ENCODE peak calls at places on chromosomes 4 and X, in five cellular contexts. One of them, this sample, is unnamed.
A peak's percentile ranks its signal among the peaks of the same experiment; 100 is the strongest.

GRCh38 chr4:101475246-101475645 is 127.9 kb upstream of the PPP3CA start:
- DNase-seq in K562: no peak
- DNase-seq in IMR-90: no peak
- DNase-seq in A549: no peak
- DNase-seq in SK-N-SH: no peak
- DNase-seq in this sample: no peak

GRCh38 chr4:72318771-72319170 is 250.2 kb downstream of the ADAMTS3 start:
- DNase-seq in SK-N-SH: no peak
- DNase-seq in IMR-90: no peak
- DNase-seq in A549: no peak
- DNase-seq in K562: no peak
- DNase-seq in this sample: no peak

GRCh38 chr4:173328236-173328901 is 5.8 kb downstream of the HMGB2 start:
- DNase-seq in A549: no peak
- DNase-seq in K562: no peak
- DNase-seq in SK-N-SH: no peak
- DNase-seq in IMR-90: peak; percentile 7
- DNase-seq in this sample: no peak

GRCh38 chrX:96383428-96383827 is 301.2 kb upstream of the DIAPH2 start:
- DNase-seq in A549: no peak
- DNase-seq in SK-N-SH: no peak
- DNase-seq in K562: no peak
- DNase-seq in IMR-90: no peak
- DNase-seq in this sample: no peak

GRCh38 chr4:14196141-14196540 is 568.6 kb upstream of the BOD1L1 start:
- DNase-seq in K562: no peak
- DNase-seq in IMR-90: peak; percentile 69
- DNase-seq in A549: no peak
- DNase-seq in SK-N-SH: no peak
- DNase-seq in this sample: no peak

GRCh38 chrX:100413231-100413630 is 3.2 kb upstream of the PCDH19 start:
- DNase-seq in SK-N-SH: peak; percentile 63
- DNase-seq in K562: peak; percentile 40
- DNase-seq in A549: peak; percentile 33
- DNase-seq in IMR-90: peak; percentile 48
- DNase-seq in this sample: peak; percentile 2

GRCh38 chr4:143625632-143626031 is 74.8 kb downstream of the FREM3 start:
- DNase-seq in K562: no peak
- DNase-seq in SK-N-SH: no peak
- DNase-seq in A549: no peak
- DNase-seq in IMR-90: no peak
- DNase-seq in this sample: no peak

GRCh38 chrX:9701790-9702189 is 63.9 kb downstream of the GPR143 start:
- DNase-seq in K562: no peak
- DNase-seq in A549: no peak
- DNase-seq in IMR-90: no peak
- DNase-seq in SK-N-SH: no peak
- DNase-seq in this sample: no peak

GRCh38 chrX:20363003-20363674 is 96.4 kb upstream of the RPS6KA3 start:
- DNase-seq in SK-N-SH: no peak
- DNase-seq in A549: no peak
- DNase-seq in IMR-90: peak; percentile 5
- DNase-seq in K562: peak; percentile 13
- DNase-seq in this sample: no peak

GRCh38 chr4:63814171-63814964 is 594.9 kb downstream of the TECRL start:
- DNase-seq in A549: no peak
- DNase-seq in K562: no peak
- DNase-seq in SK-N-SH: no peak
- DNase-seq in IMR-90: no peak
- DNase-seq in this sample: no peak

GRCh38 chrX:71107762-71108360 is 1.3 kb upstream of the CXorf65 start:
- DNase-seq in A549: no peak
- DNase-seq in K562: peak; percentile 51
- DNase-seq in IMR-90: no peak
- DNase-seq in SK-N-SH: no peak
- DNase-seq in this sample: no peak

GRCh38 chr4:147361726-147362125 is 119.2 kb upstream of the EDNRA start:
- DNase-seq in A549: no peak
- DNase-seq in K562: no peak
- DNase-seq in SK-N-SH: no peak
- DNase-seq in IMR-90: peak; percentile 92
- DNase-seq in this sample: no peak

GRCh38 chr4:140719022-140719421 is 37.2 kb downstream of the TBC1D9 start:
- DNase-seq in A549: no peak
- DNase-seq in SK-N-SH: no peak
- DNase-seq in IMR-90: peak; percentile 72
- DNase-seq in K562: no peak
- DNase-seq in this sample: no peak

GRCh38 chrX:19789782-19790181 is 97.6 kb downstream of the SH3KBP1 start:
- DNase-seq in IMR-90: no peak
- DNase-seq in SK-N-SH: no peak
- DNase-seq in A549: no peak
- DNase-seq in K562: no peak
- DNase-seq in this sample: no peak

GRCh38 chr4:110869114-110869513 is 246.2 kb upstream of the PITX2 start:
- DNase-seq in IMR-90: peak; percentile 79
- DNase-seq in SK-N-SH: no peak
- DNase-seq in A549: no peak
- DNase-seq in K562: no peak
- DNase-seq in this sample: no peak

GRCh38 chrX:78922754-78923153 is 22.4 kb upstream of the P2RY10 start:
- DNase-seq in IMR-90: no peak
- DNase-seq in K562: no peak
- DNase-seq in SK-N-SH: no peak
- DNase-seq in A549: no peak
- DNase-seq in this sample: no peak

GRCh38 chr4:176838611-176839411 is 46.1 kb upstream of the VEGFC start:
- DNase-seq in IMR-90: peak; percentile 84
- DNase-seq in A549: peak; percentile 3
- DNase-seq in SK-N-SH: no peak
- DNase-seq in K562: no peak
- DNase-seq in this sample: no peak

GRCh38 chrX:156001667-156002021 is 4.1 kb downstream of the IL9R start:
- DNase-seq in SK-N-SH: peak; percentile 52
- DNase-seq in A549: no peak
- DNase-seq in K562: peak; percentile 71
- DNase-seq in IMR-90: no peak
- DNase-seq in this sample: no peak

GRCh38 chr4:27057662-27058061 is 197.0 kb downstream of the STIM2 start:
- DNase-seq in K562: no peak
- DNase-seq in IMR-90: no peak
- DNase-seq in A549: no peak
- DNase-seq in SK-N-SH: no peak
- DNase-seq in this sample: no peak

GRCh38 chrX:87518504-87518903 is 902 bp downstream of the KLHL4 start:
- DNase-seq in K562: no peak
- DNase-seq in IMR-90: peak; percentile 18
- DNase-seq in A549: no peak
- DNase-seq in SK-N-SH: no peak
- DNase-seq in this sample: no peak

GRCh38 chr4:126604273-126604867 is 1028.4 kb upstream of the INTU start:
- DNase-seq in K562: peak; percentile 37
- DNase-seq in A549: peak; percentile 1
- DNase-seq in SK-N-SH: peak; percentile 53
- DNase-seq in IMR-90: peak; percentile 61
- DNase-seq in this sample: no peak

GRCh38 chr4:101284546-101284945 is 62.8 kb downstream of the PPP3CA start:
- DNase-seq in SK-N-SH: no peak
- DNase-seq in A549: no peak
- DNase-seq in IMR-90: no peak
- DNase-seq in K562: no peak
- DNase-seq in this sample: no peak

GRCh38 chrX:37986893-37987292 is 19.5 kb upstream of the SYTL5 start:
- DNase-seq in K562: no peak
- DNase-seq in SK-N-SH: no peak
- DNase-seq in IMR-90: peak; percentile 31
- DNase-seq in A549: no peak
- DNase-seq in this sample: no peak

GRCh38 chrX:23902419-23902818 is 5.3 kb downstream of the APOO start:
- DNase-seq in SK-N-SH: peak; percentile 53
- DNase-seq in A549: no peak
- DNase-seq in IMR-90: peak; percentile 73
- DNase-seq in K562: peak; percentile 18
- DNase-seq in this sample: no peak

GRCh38 chrX:53440101-53440500 is 5.9 kb upstream of the HSD17B10 start:
- DNase-seq in A549: no peak
- DNase-seq in IMR-90: no peak
- DNase-seq in SK-N-SH: no peak
- DNase-seq in K562: no peak
- DNase-seq in this sample: no peak

GRCh38 chr4:163157157-163157556 is 9.5 kb downstream of the NAF1 start:
- DNase-seq in A549: no peak
- DNase-seq in K562: no peak
- DNase-seq in IMR-90: peak; percentile 88
- DNase-seq in SK-N-SH: no peak
- DNase-seq in this sample: no peak

GRCh38 chrX:13762015-13762414 is 27.5 kb downstream of the OFD1 start:
- DNase-seq in A549: no peak
- DNase-seq in SK-N-SH: no peak
- DNase-seq in K562: no peak
- DNase-seq in IMR-90: no peak
- DNase-seq in this sample: no peak

GRCh38 chr4:11367371-11367770 is 61.3 kb downstream of the HS3ST1 start:
- DNase-seq in K562: no peak
- DNase-seq in A549: no peak
- DNase-seq in IMR-90: peak; percentile 1
- DNase-seq in SK-N-SH: no peak
- DNase-seq in this sample: no peak

GRCh38 chr4:27861381-27861787 is 1000.7 kb downstream of the STIM2 start:
- DNase-seq in IMR-90: peak; percentile 47
- DNase-seq in A549: no peak
- DNase-seq in SK-N-SH: peak; percentile 0
- DNase-seq in K562: no peak
- DNase-seq in this sample: no peak

GRCh38 chrX:44906542-44906941 is 33.6 kb downstream of the KDM6A start:
- DNase-seq in K562: no peak
- DNase-seq in A549: no peak
- DNase-seq in IMR-90: no peak
- DNase-seq in SK-N-SH: no peak
- DNase-seq in this sample: no peak

GRCh38 chr4:40003986-40004385 is 26.3 kb upstream of the PDS5A start:
- DNase-seq in SK-N-SH: no peak
- DNase-seq in IMR-90: peak; percentile 88
- DNase-seq in A549: no peak
- DNase-seq in K562: peak; percentile 19
- DNase-seq in this sample: no peak

GRCh38 chr4:151939670-151940069 is 178.9 kb upstream of the GATB start:
- DNase-seq in K562: no peak
- DNase-seq in A549: no peak
- DNase-seq in IMR-90: no peak
- DNase-seq in SK-N-SH: no peak
- DNase-seq in this sample: no peak

DNA sequence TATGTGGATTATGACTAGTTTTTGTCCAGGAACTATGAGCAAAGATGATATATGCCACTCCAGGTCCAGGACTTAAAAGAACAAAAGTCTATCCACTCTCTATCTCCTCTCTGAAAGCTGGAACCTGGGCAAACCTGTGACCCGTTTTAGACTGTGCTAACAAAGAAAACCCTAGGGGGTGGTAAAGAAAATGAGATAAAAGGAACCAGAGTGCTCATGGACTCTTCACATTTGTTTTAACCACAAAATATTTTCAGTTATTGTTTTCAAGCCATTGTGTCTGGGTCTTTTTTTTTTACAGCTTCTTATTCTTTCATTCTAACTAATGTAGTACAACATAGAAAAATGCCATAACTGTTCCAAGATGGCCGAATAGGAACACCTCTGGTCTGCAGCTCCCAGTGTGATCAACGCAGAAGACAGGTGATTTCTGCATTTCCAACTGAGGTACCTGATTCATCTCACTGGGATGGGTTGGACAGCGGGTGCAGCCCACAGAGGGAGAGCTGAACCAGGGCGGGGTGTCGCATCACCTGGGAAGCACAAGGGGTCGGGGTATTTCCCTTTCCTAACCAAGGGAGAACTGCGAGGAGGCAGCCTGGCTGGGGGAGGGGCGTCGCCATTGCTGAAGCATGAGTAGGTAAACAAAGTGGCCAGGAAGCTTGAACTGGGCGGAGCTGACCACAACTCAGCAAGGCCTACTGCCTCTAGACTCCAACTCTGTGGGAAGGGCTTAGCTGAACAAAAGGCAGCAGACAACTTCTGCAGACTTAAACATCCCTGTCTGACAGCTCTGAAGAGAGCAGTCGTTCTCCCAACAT is 45.1 kb downstream of the CHM start:
- DNase-seq in SK-N-SH: no peak
- DNase-seq in A549: no peak
- DNase-seq in K562: peak; percentile 11
- DNase-seq in IMR-90: peak; percentile 60
- DNase-seq in this sample: no peak
- TF ChIP-seq RCOR1 in SK-N-SH: no peak
- TF ChIP-seq RCOR1 in A549: no peak
- TF ChIP-seq RCOR1 in K562: no peak
- TF ChIP-seq RCOR1 in IMR-90: no peak
- TF ChIP-seq RCOR1 in this sample: no peak

GRCh38 chr4:16524911-16525574 is 298.8 kb upstream of the TAPT1 start:
- DNase-seq in IMR-90: peak; percentile 90
- DNase-seq in A549: no peak
- DNase-seq in SK-N-SH: no peak
- DNase-seq in K562: no peak
- DNase-seq in this sample: no peak
- TF ChIP-seq RCOR1 in IMR-90: peak; percentile 47
- TF ChIP-seq RCOR1 in A549: no peak
- TF ChIP-seq RCOR1 in SK-N-SH: no peak
- TF ChIP-seq RCOR1 in K562: no peak
- TF ChIP-seq RCOR1 in this sample: no peak

DNA sequence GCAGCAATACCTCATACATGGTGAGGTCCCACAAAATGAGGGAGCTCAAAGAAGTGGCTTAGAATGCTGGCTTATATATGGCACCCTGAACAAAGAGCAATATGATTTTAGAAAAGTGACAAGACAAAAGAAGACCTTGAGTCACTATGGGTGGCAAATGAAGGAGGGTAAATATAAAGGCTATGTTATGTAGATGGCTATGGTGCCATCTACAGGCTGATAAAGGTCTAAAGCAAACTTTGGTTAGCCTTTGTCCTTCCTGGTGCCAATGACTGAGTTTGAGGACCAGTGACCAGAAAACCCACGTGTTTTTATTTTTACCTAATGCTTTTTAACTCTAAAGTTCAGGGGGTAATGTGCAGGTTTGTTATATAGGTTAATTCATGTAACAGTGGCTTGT is 151.8 kb downstream of the CCNG2 start:
- DNase-seq in A549: peak; percentile 21
- DNase-seq in K562: peak; percentile 43
- DNase-seq in SK-N-SH: peak; percentile 35
- DNase-seq in IMR-90: peak; percentile 35
- DNase-seq in this sample: no peak
- TF ChIP-seq RCOR1 in A549: no peak
- TF ChIP-seq RCOR1 in K562: no peak
- TF ChIP-seq RCOR1 in SK-N-SH: no peak
- TF ChIP-seq RCOR1 in IMR-90: no peak
- TF ChIP-seq RCOR1 in this sample: no peak

DNA sequence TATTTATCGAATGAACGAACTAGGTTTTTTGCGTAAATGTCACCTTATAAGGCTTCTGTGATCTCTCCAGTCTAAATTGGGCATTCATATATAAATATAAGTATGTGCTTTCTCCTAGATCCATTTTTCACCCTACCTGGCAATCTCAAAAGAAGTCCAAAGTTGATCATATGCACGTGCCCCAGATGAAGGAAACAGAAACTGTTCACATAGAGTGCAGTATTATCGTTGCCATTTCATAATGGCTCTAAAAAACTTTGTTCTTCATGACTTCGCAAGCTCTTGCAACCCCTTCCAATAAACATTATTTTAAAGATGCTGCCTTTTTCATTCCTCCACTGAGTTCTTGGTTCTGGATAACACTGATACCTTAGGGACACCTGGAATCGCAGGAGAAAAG is 706 bp downstream of the INTS12 start:
- DNase-seq in IMR-90: no peak
- DNase-seq in K562: no peak
- DNase-seq in SK-N-SH: no peak
- DNase-seq in A549: no peak
- DNase-seq in this sample: no peak
- TF ChIP-seq RCOR1 in IMR-90: no peak
- TF ChIP-seq RCOR1 in K562: no peak
- TF ChIP-seq RCOR1 in SK-N-SH: no peak
- TF ChIP-seq RCOR1 in A549: no peak
- TF ChIP-seq RCOR1 in this sample: no peak

This sample was measured in GM12878.